ENCODE peak calls at places on chromosome 9, in eight cellular contexts. Y is left ventricle myocardium inferior; W is left lung; R is fibroblast of lung; Q is cardiac muscle cell; E is esophagus squamous epithelium; O is right atrium auricular region; J is CD4-positive, alpha-beta memory T cell. T is an unnamed sample.

GRCh38 chr9:137705906-137706305 is 87.1 kb downstream of the EHMT1 start:
- DNase-seq in Y (no peak), W (no peak), R (no peak), Q (no peak), E (no peak), O (no peak), J (no peak), T (no peak)

GRCh38 chr9:136650648-136651047 is 12.1 kb upstream of the EGFL7 start:
- DNase-seq in Y (no peak), W (no peak), R (no peak), Q (no peak), E (no peak), O (no peak), J (no peak), T (no peak)

GRCh38 chr9:37036237-37037136 is 2.4 kb upstream of the PAX5 start:
- DNase-seq in Y (no peak), W (peak; percentile 85), R (peak; percentile 24), Q (peak; percentile 58), E (no peak), O (no peak), J (peak; percentile 52), T (peak; percentile 76)

GRCh38 chr9:97737429-97737828 is 40.3 kb upstream of the XPA start:
- DNase-seq in Y (no peak), W (no peak), R (no peak), Q (no peak), E (no peak), O (no peak), J (no peak), T (no peak)

GRCh38 chr9:130053504-130054427 is at the start of gene GPR107:
- DNase-seq in Y (peak; percentile 83), W (peak; percentile 96), R (peak; percentile 64), Q (peak; percentile 90), E (no peak), O (peak; percentile 72), J (peak; percentile 74), T (peak; percentile 94)

GRCh38 chr9:125845271-125845808 is 98.2 kb downstream of the PBX3 start:
- DNase-seq in Y (no peak), W (no peak), R (no peak), Q (no peak), E (no peak), O (no peak), J (no peak), T (no peak)

GRCh38 chr9:84382728-84383127 is 42.2 kb upstream of the SLC28A3 start:
- DNase-seq in Y (no peak), W (no peak), R (no peak), Q (no peak), E (no peak), O (no peak), J (no peak), T (no peak)

GRCh38 chr9:20043035-20043434 is 254.2 kb upstream of the SLC24A2 start:
- DNase-seq in Y (no peak), W (no peak), R (no peak), Q (no peak), E (no peak), O (no peak), J (peak; percentile 31), T (no peak)

GRCh38 chr9:128190516-128191405 is 611 bp downstream of the CIZ1 start:
- DNase-seq in Y (no peak), W (no peak), R (peak; percentile 9), Q (peak; percentile 17), E (no peak), O (no peak), J (no peak), T (no peak)

GRCh38 chr9:136671254-136671614 is 8.5 kb downstream of the EGFL7 start:
- DNase-seq in Y (no peak), W (no peak), R (no peak), Q (no peak), E (no peak), O (no peak), J (no peak), T (no peak)

GRCh38 chr9:131358438-131359029 is 35.4 kb upstream of the PRRC2B start:
- DNase-seq in Y (no peak), W (no peak), R (no peak), Q (no peak), E (no peak), O (no peak), J (no peak), T (no peak)

GRCh38 chr9:124800306-124801259 is 23.6 kb downstream of the OLFML2A start:
- DNase-seq in Y (peak; percentile 54), W (peak; percentile 58), R (peak; percentile 61), Q (no peak), E (no peak), O (no peak), J (no peak), T (peak; percentile 70)

GRCh38 chr9:113454914-113455761 is 8.4 kb upstream of the RGS3 start:
- DNase-seq in Y (peak; percentile 48), W (no peak), R (peak; percentile 84), Q (peak; percentile 88), E (no peak), O (peak; percentile 77), J (no peak), T (no peak)

GRCh38 chr9:113461285-113461684 is 2.2 kb upstream of the RGS3 start:
- DNase-seq in Y (no peak), W (no peak), R (no peak), Q (no peak), E (no peak), O (peak; percentile 50), J (no peak), T (no peak)

GRCh38 chr9:113461943-113462342 is 1.6 kb upstream of the RGS3 start:
- DNase-seq in Y (no peak), W (no peak), R (no peak), Q (no peak), E (no peak), O (no peak), J (no peak), T (no peak)

GRCh38 chr9:113452206-113452605 is 11.3 kb upstream of the RGS3 start:
- DNase-seq in Y (no peak), W (no peak), R (no peak), Q (no peak), E (no peak), O (no peak), J (no peak), T (no peak)

DNA sequence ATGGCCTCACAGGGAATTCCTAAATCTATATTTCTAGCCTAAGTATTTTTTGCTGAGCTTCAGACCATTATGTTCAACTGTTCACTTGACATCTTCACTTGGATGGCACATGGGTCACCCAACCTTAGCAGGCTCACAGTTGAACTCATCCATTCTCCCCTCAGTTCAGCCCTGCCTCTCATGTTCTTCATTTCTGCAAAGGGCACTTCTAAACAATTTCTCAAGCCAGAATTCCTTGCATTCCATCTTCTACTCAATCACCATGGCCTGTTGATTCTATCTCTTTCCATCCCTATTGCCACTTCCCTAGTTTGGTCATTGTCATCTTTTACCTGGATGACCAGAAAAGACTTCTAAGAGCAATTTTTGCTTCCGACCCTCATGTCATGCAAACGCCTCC is 7.3 kb upstream of the RGS3 start:
- DNase-seq in Y (no peak), W (no peak), R (no peak), Q (no peak), E (no peak), O (peak; percentile 42), J (no peak), T (no peak)
- H3K27ac ChIP-seq in Y (peak overlapping the region; percentile 93), W (peak overlapping the region; percentile 90), R (no peak overlapping the region), Q (peak overlapping the region; percentile 99), E (peak overlapping the region; percentile 82), O (peak overlapping the region; percentile 87), J (no peak overlapping the region), T (peak overlapping the region; percentile 92)

DNA sequence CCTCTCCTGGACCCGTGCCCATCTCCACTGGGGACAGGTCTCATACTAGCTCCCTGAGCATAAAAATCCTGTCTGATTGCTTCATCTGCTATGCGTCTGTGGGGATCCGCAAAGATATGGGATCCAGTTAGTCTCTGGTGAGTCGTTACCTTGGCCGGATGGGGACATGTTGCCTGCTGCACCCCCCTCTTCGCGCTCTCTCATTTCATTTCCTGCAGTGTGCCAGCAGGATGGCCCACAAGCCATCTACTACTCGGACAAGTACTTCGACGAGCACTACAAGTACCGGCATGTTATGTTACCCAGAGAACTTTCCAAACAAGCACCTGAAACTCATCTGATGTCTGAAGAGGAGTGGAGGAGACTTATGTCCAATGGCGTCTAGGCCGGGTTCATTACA is 17.0 kb upstream of the CEP78 start:
- DNase-seq in Y (no peak), W (no peak), R (no peak), Q (no peak), E (no peak), O (no peak), J (no peak), T (no peak)
- H3K4me3 ChIP-seq in Y (no peak overlapping the region), W (no peak overlapping the region), R (no peak overlapping the region), Q (no peak overlapping the region), E (no peak overlapping the region), O (no peak overlapping the region), J (no peak overlapping the region), T (no peak overlapping the region)

DNA sequence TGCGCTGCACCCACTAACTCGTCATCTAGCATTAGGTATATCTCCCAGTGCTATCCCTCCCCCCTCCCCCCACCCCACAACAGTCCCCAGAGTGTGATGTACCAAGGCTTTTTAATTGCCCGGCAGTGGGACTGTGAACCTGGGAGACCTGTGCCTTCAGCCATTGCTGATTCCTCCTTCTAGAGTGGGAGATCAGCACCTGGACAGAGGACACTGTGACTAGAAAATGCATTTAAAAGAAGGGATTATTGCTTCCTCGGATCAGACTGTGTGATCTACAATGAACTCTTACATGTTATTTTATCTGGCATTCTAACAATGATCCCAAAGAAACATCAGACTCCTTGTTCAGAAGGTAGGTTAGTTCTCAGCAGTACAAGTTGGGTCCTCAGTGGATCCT is 25.9 kb downstream of the CTSL start:
- DNase-seq in Y (no peak), W (no peak), R (no peak), Q (peak; percentile 24), E (no peak), O (no peak), J (no peak), T (no peak)
- H3K27ac ChIP-seq in Y (no peak overlapping the region), W (no peak overlapping the region), R (no peak overlapping the region), Q (no peak overlapping the region), E (no peak overlapping the region), O (no peak overlapping the region), J (no peak overlapping the region), T (no peak overlapping the region)

GRCh38 chr9:93062364-93062763 is 3.9 kb downstream of the SUSD3 start:
- DNase-seq in Y (no peak), W (peak; percentile 23), R (no peak), Q (no peak), E (no peak), O (no peak), J (no peak), T (no peak)
- H3K4me3 ChIP-seq in Y (no peak overlapping the region), W (no peak overlapping the region), R (no peak overlapping the region), Q (no peak overlapping the region), E (no peak overlapping the region), O (no peak overlapping the region), J (peak overlapping the region; percentile 86), T (no peak overlapping the region)

DNA sequence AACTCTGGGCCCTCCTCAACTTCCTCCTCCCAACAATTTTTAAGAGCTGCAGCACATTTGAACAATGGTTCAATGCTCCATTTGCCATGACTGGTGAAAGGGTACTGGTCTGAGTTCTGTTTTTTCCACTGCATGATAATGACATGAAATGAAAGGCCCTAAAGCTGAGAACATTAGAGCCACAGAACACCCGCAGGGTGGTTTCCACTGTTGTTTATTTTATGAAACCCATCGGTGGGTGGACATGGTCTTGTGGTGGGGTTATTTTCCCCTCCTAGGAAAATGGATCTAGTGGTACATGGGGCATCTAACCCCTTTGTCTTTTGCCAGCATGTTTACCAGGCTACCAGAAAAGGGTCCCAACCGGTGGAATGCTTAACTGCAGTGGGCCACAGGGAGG is 71.8 kb downstream of the SMARCA2 start:
- DNase-seq in Y (no peak), W (no peak), R (no peak), Q (no peak), E (no peak), O (no peak), J (no peak), T (no peak)
- H3K27ac ChIP-seq in Y (no peak overlapping the region), W (no peak overlapping the region), R (no peak overlapping the region), Q (no peak overlapping the region), E (no peak overlapping the region), O (no peak overlapping the region), J (no peak overlapping the region), T (no peak overlapping the region)